ENCODE peak calls at places on chromosomes 1 and 21, in six cellular contexts. K is A673, V is dorsolateral prefrontal cortex, H is kidney epithelial cell, A is HFF-Myc, Z is cardiac fibroblast. O is an unnamed sample.

GRCh38 chr1:247506831-247507230 is 29.4 kb downstream of the OR2C3 start:
- DNase-seq in A (no peak), H (no peak), V (no peak), K (no peak), Z (no peak), O (no peak)

GRCh38 chr1:188154196-188154595 is 1325.4 kb downstream of the PLA2G4A start:
- DNase-seq in H (no peak), Z (no peak), A (no peak), K (no peak), V (no peak), O (no peak)

GRCh38 chr1:76867342-76868130 is at the start of gene ST6GALNAC5:
- DNase-seq in V (peak), A (no peak), K (peak), Z (peak), H (no peak), O (peak)

GRCh38 chr1:1360511-1361169 is 2.3 kb upstream of the MXRA8 start:
- DNase-seq in K (no peak), A (peak), V (no peak), Z (peak), H (peak), O (peak)

GRCh38 chr21:41715649-41716321 is 51.1 kb downstream of the RIPK4 start:
- DNase-seq in A (no peak), V (no peak), H (no peak), Z (no peak), K (no peak), O (no peak)

GRCh38 chr1:99820546-99820945 is 29.6 kb upstream of the AGL start:
- DNase-seq in H (no peak), V (no peak), Z (no peak), A (no peak), K (no peak), O (no peak)

GRCh38 chr1:21270086-21270689 is 20.1 kb downstream of the ECE1 start:
- DNase-seq in V (peak), Z (peak), K (peak), A (no peak), H (no peak), O (peak)

GRCh38 chr1:85295006-85295431 is 18.6 kb upstream of the BCL10 start:
- DNase-seq in K (no peak), Z (no peak), A (peak), V (no peak), H (peak), O (peak)

GRCh38 chr1:121417289-121417955 is 232.6 kb downstream of the SRGAP2C start:
- DNase-seq in V (no peak), K (no peak), A (no peak), Z (no peak), H (no peak), O (no peak)

GRCh38 chr21:39363607-39364555 is 15.0 kb upstream of the HMGN1 start:
- DNase-seq in Z (no peak), A (no peak), V (no peak), K (no peak), H (no peak), O (no peak)

GRCh38 chr1:820962-821361 is 102.8 kb upstream of the SAMD11 start:
- DNase-seq in K (no peak), H (no peak), A (no peak), Z (no peak), V (no peak), O (no peak)

GRCh38 chr1:59290173-59290954 is 6.5 kb upstream of the FGGY start:
- DNase-seq in A (no peak), H (no peak), K (peak), Z (peak), V (no peak), O (peak)

GRCh38 chr1:159752135-159752580 is 28.6 kb upstream of the DUSP23 start:
- DNase-seq in H (no peak), V (no peak), K (no peak), Z (peak), A (no peak), O (peak)

GRCh38 chr1:207423560-207424292 is 30.4 kb upstream of the CR2 start:
- DNase-seq in H (no peak), K (no peak), Z (no peak), A (no peak), V (no peak), O (no peak)

DNA sequence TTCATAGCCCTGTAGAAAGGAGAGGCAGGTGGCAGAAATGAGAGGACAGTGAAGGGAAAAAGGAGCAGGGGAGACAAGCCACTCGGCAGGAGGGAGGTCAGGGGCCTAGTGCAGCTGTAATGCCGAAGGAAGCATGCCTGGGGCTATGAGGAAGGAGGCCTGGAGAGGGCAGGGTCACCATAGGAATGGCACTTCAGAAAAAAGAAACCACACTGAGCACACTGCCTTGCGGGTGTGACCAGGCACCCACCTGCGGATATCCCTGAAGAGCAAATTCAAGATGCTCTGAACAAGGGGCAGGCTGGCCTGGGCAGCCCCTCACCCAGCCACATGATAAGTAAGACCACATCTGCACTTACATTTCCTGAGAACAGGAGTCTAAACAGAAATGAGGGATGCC is 104.7 kb downstream of the JAK1 start:
- DNase-seq in Z (peak), H (no peak), A (no peak), V (no peak), K (peak), O (peak)
- TF ChIP-seq CTCF in Z (no peak), H (peak), A (peak), V (no peak), K (no peak), O (peak)

GRCh38 chr1:113389953-113390834 is at the start of gene MAGI3:
- DNase-seq in H (peak), Z (peak), K (peak), A (peak), V (peak), O (peak)

GRCh38 chr1:113388017-113388620 is 2.2 kb upstream of the MAGI3 start:
- DNase-seq in Z (no peak), V (no peak), H (no peak), A (no peak), K (no peak), O (no peak)

GRCh38 chr1:113389356-113389952 is 861 bp upstream of the MAGI3 start:
- DNase-seq in V (no peak), A (no peak), Z (no peak), K (no peak), H (no peak), O (no peak)

GRCh38 chr1:113390871-113391642 is 742 bp downstream of the MAGI3 start:
- DNase-seq in V (no peak), Z (peak), A (no peak), K (peak), H (no peak), O (no peak)

GRCh38 chr1:113388621-113389355 is 1.5 kb upstream of the MAGI3 start:
- DNase-seq in V (no peak), K (no peak), H (no peak), A (no peak), Z (no peak), O (no peak)
- H3K4me3 ChIP-seq in V (peak), K (peak), H (peak), A (peak), Z (peak), O (peak)

GRCh38 chr1:109248797-109249629 is at the start of gene CELSR2:
- DNase-seq in V (peak), K (peak), Z (peak), A (no peak), H (no peak), O (peak)
- TF ChIP-seq CTCF in V (no peak), K (no peak), Z (no peak), A (no peak), H (no peak), O (no peak)

DNA sequence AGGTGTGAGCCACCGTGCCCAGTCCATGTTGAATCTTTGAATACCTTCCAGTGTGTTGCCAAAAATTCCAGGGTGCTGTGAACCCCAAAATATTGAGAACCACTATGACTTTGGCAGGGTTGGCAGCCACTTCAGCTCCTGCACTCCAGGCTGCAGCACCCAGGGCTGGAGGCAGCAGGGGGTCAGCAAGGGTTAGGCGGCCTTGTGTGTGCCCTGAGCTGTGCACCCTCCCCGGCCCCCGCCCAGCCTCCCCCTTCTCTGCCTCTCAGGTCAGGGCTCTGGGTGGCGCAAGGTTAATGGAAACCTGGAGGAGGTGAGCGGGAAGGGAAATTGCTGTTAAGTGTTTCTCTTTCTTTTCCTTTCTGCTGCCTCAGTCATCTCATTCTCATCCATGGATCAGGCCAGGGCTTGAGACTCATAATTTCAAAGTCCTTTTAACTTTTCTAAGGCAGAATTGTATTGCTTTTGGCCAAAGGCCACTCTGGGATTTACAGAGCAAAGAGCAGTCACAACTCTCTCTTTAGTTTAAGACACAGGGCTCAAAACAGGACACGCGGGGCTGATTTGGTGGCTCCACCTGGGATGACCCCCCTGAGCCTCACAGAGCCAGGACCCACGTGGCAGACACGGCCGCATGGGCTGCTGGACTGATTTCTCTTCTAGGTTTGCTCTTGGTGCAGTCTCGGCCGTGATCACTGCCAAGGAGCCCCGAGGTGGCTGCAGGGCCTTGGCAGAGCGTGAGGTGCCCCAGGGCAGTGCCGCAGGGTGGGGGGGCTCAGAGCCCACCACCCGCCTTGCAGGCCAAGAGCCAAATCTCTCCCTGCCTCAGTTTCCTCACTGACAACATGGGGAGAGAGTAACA is 212.4 kb downstream of the PTPRU start:
- DNase-seq in K (no peak), Z (no peak), A (no peak), V (no peak), H (no peak), O (no peak)
- H3K4me3 ChIP-seq in K (no peak), Z (no peak), A (no peak), V (no peak), H (no peak), O (no peak)

GRCh38 chr1:101652476-101652875 is 344.2 kb downstream of the OLFM3 start:
- DNase-seq in A (no peak), Z (no peak), V (no peak), K (no peak), H (no peak), O (no peak)

DNA sequence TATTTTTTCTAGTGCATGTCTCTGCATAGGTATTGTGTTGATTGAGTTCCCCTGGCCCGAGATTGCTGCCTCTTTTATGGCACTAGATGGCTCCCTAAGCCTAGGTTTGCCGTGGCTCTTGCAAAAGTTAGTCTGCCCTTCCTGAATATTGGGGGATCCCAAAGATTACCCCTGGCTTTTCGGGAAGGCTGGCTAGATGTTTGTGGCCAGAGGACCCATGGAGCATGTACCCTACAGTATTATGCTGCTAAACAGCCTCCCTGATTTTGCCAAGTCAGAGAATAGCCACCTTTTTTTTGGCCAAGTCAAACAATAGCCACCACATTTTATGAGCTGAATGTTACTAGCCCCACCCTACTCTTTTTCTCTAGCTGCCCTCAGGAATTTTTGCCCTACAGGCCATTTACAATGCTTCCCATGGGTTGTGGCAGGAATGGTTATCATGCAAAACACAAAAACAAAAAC is 343.2 kb downstream of the OLFM3 start:
- DNase-seq in K (peak), V (no peak), H (no peak), Z (peak), A (no peak), O (peak)
- TF ChIP-seq CTCF in K (peak), V (no peak), H (peak), Z (peak), A (no peak), O (peak)

GRCh38 chr1:198669023-198669698 is 30.3 kb downstream of the PTPRC start:
- DNase-seq in A (peak), V (no peak), K (no peak), Z (peak), H (peak), O (peak)
- H3K4me3 ChIP-seq in A (no peak), V (no peak), K (no peak), Z (no peak), H (no peak), O (no peak)

GRCh38 chr1:91556556-91556955 is 55.9 kb downstream of the CDC7 start:
- DNase-seq in Z (no peak), V (no peak), K (no peak), H (no peak), A (no peak), O (no peak)

GRCh38 chr1:91557039-91557690 is 56.5 kb downstream of the CDC7 start:
- DNase-seq in A (no peak), H (peak), V (no peak), Z (no peak), K (no peak), O (peak)

GRCh38 chr1:91555821-91556531 is 55.3 kb downstream of the CDC7 start:
- DNase-seq in H (peak), A (no peak), V (no peak), K (no peak), Z (peak), O (peak)

GRCh38 chr1:91553196-91553595 is 52.5 kb downstream of the CDC7 start:
- DNase-seq in H (no peak), K (no peak), Z (peak), V (peak), A (no peak), O (peak)

GRCh38 chr1:91555074-91555730 is 54.6 kb downstream of the CDC7 start:
- DNase-seq in H (no peak), A (no peak), K (peak), Z (peak), V (no peak), O (peak)
- TF ChIP-seq CTCF in H (peak), A (no peak), K (peak), Z (no peak), V (no peak), O (peak)

DNA sequence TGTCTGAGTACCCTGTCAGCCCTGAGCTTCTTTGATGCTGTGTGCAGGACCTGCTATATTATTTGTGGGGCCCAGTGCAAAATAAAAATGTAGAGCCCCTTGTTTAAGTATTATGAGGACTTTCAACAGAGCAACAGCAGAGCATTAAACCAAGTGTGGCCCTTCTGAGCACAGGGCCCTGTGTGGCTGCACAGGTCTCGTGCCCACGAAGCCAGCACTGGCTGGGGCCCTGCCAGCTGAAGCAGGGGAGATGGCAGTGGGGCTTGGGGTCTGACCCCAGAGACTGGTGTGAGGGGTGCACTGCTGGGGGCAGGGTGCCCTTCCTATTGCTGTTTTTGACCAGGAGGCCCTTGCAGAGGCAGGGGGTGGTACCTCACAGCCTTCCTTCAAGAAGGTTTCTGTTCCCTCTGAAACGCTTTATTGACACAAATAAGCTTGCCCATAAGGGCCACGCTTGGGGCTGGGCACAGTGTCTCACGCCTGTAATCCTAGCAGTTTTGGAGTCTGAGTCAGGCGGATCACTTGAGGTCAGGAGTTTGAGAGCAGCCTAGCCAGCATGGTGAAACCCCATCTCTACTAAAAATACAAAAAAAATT is 2.2 kb upstream of the SEMA4A start:
- DNase-seq in Z (peak), A (no peak), H (no peak), K (no peak), V (no peak), O (peak)
- H3K4me3 ChIP-seq in Z (no peak), A (no peak), H (no peak), K (no peak), V (peak), O (no peak)

O was measured in fibroblast of mammary gland.